ENCODE peak calls at places on chromosomes 6 and 20, in nine cellular contexts. One of them, this sample, is unnamed.

GRCh38 chr6:55868910-55869479 is 6.4 kb downstream of the BMP5 start:
- DNase-seq in T-helper 9 cell: no peak
- DNase-seq in CD8-positive, alpha-beta T cell: no peak
- DNase-seq in fibroblast of pulmonary artery: no peak
- DNase-seq in naive thymus-derived CD8-positive, alpha-beta T cell: no peak
- DNase-seq in HEK293T: peak; percentile 18
- DNase-seq in mesendoderm: no peak
- DNase-seq in iris pigment epithelial cell: peak; percentile 53
- DNase-seq in neural crest cell: no peak
- DNase-seq in this sample: no peak

GRCh38 chr20:3181270-3181669 is 7.9 kb upstream of the LZTS3 start:
- DNase-seq in T-helper 9 cell: no peak
- DNase-seq in CD8-positive, alpha-beta T cell: no peak
- DNase-seq in fibroblast of pulmonary artery: no peak
- DNase-seq in naive thymus-derived CD8-positive, alpha-beta T cell: no peak
- DNase-seq in HEK293T: no peak
- DNase-seq in mesendoderm: no peak
- DNase-seq in iris pigment epithelial cell: no peak
- DNase-seq in neural crest cell: no peak
- DNase-seq in this sample: no peak

GRCh38 chr20:61959301-61959700 is 106.4 kb downstream of the TAF4 start:
- DNase-seq in T-helper 9 cell: no peak
- DNase-seq in CD8-positive, alpha-beta T cell: no peak
- DNase-seq in fibroblast of pulmonary artery: no peak
- DNase-seq in naive thymus-derived CD8-positive, alpha-beta T cell: no peak
- DNase-seq in HEK293T: no peak
- DNase-seq in mesendoderm: peak; percentile 62
- DNase-seq in iris pigment epithelial cell: peak; percentile 15
- DNase-seq in neural crest cell: no peak
- DNase-seq in this sample: no peak

GRCh38 chr6:142958343-142958742 is 13.4 kb upstream of the HIVEP2 start:
- DNase-seq in T-helper 9 cell: no peak
- DNase-seq in CD8-positive, alpha-beta T cell: no peak
- DNase-seq in fibroblast of pulmonary artery: no peak
- DNase-seq in naive thymus-derived CD8-positive, alpha-beta T cell: no peak
- DNase-seq in HEK293T: no peak
- DNase-seq in mesendoderm: no peak
- DNase-seq in iris pigment epithelial cell: no peak
- DNase-seq in neural crest cell: no peak
- DNase-seq in this sample: no peak

GRCh38 chr6:17851720-17852161 is 135.7 kb downstream of the KIF13A start:
- DNase-seq in T-helper 9 cell: no peak
- DNase-seq in CD8-positive, alpha-beta T cell: no peak
- DNase-seq in fibroblast of pulmonary artery: peak; percentile 65
- DNase-seq in naive thymus-derived CD8-positive, alpha-beta T cell: no peak
- DNase-seq in HEK293T: no peak
- DNase-seq in mesendoderm: no peak
- DNase-seq in iris pigment epithelial cell: peak; percentile 75
- DNase-seq in neural crest cell: no peak
- DNase-seq in this sample: no peak

GRCh38 chr6:85368631-85369030 is 81.3 kb upstream of the NT5E start:
- DNase-seq in T-helper 9 cell: no peak
- DNase-seq in CD8-positive, alpha-beta T cell: no peak
- DNase-seq in fibroblast of pulmonary artery: no peak
- DNase-seq in naive thymus-derived CD8-positive, alpha-beta T cell: no peak
- DNase-seq in HEK293T: no peak
- DNase-seq in mesendoderm: no peak
- DNase-seq in iris pigment epithelial cell: peak; percentile 28
- DNase-seq in neural crest cell: no peak
- DNase-seq in this sample: no peak

GRCh38 chr6:111600588-111601440 is 4.9 kb downstream of the TRAF3IP2 start:
- DNase-seq in T-helper 9 cell: no peak
- DNase-seq in CD8-positive, alpha-beta T cell: no peak
- DNase-seq in fibroblast of pulmonary artery: no peak
- DNase-seq in naive thymus-derived CD8-positive, alpha-beta T cell: no peak
- DNase-seq in HEK293T: no peak
- DNase-seq in mesendoderm: no peak
- DNase-seq in iris pigment epithelial cell: no peak
- DNase-seq in neural crest cell: no peak
- DNase-seq in this sample: no peak

GRCh38 chr6:11425431-11425871 is 112.1 kb upstream of the TMEM170B start:
- DNase-seq in T-helper 9 cell: no peak
- DNase-seq in CD8-positive, alpha-beta T cell: no peak
- DNase-seq in fibroblast of pulmonary artery: no peak
- DNase-seq in naive thymus-derived CD8-positive, alpha-beta T cell: no peak
- DNase-seq in HEK293T: no peak
- DNase-seq in mesendoderm: peak; percentile 78
- DNase-seq in iris pigment epithelial cell: no peak
- DNase-seq in neural crest cell: no peak
- DNase-seq in this sample: no peak

GRCh38 chr20:5949943-5950270 is 426 bp downstream of the TRMT6 start:
- DNase-seq in T-helper 9 cell: no peak
- DNase-seq in CD8-positive, alpha-beta T cell: no peak
- DNase-seq in fibroblast of pulmonary artery: no peak
- DNase-seq in naive thymus-derived CD8-positive, alpha-beta T cell: no peak
- DNase-seq in HEK293T: peak; percentile 18
- DNase-seq in mesendoderm: no peak
- DNase-seq in iris pigment epithelial cell: no peak
- DNase-seq in neural crest cell: no peak
- DNase-seq in this sample: no peak

GRCh38 chr6:2917065-2917464 is 14.0 kb upstream of the SERPINB9 start:
- DNase-seq in T-helper 9 cell: no peak
- DNase-seq in CD8-positive, alpha-beta T cell: no peak
- DNase-seq in fibroblast of pulmonary artery: no peak
- DNase-seq in naive thymus-derived CD8-positive, alpha-beta T cell: no peak
- DNase-seq in HEK293T: no peak
- DNase-seq in mesendoderm: peak; percentile 50
- DNase-seq in iris pigment epithelial cell: no peak
- DNase-seq in neural crest cell: no peak
- DNase-seq in this sample: no peak

GRCh38 chr6:161429921-161430490 is 156.1 kb upstream of the AGPAT4 start:
- DNase-seq in T-helper 9 cell: no peak
- DNase-seq in CD8-positive, alpha-beta T cell: no peak
- DNase-seq in fibroblast of pulmonary artery: peak; percentile 43
- DNase-seq in naive thymus-derived CD8-positive, alpha-beta T cell: no peak
- DNase-seq in HEK293T: no peak
- DNase-seq in mesendoderm: no peak
- DNase-seq in iris pigment epithelial cell: no peak
- DNase-seq in neural crest cell: no peak
- DNase-seq in this sample: no peak

GRCh38 chr6:19492631-19493030 is 344.5 kb upstream of the ID4 start:
- DNase-seq in T-helper 9 cell: no peak
- DNase-seq in CD8-positive, alpha-beta T cell: no peak
- DNase-seq in fibroblast of pulmonary artery: no peak
- DNase-seq in naive thymus-derived CD8-positive, alpha-beta T cell: no peak
- DNase-seq in HEK293T: no peak
- DNase-seq in mesendoderm: no peak
- DNase-seq in iris pigment epithelial cell: no peak
- DNase-seq in neural crest cell: no peak
- DNase-seq in this sample: no peak

GRCh38 chr6:144077881-144078280 is 17.5 kb downstream of the SF3B5 start:
- DNase-seq in T-helper 9 cell: no peak
- DNase-seq in CD8-positive, alpha-beta T cell: no peak
- DNase-seq in fibroblast of pulmonary artery: no peak
- DNase-seq in naive thymus-derived CD8-positive, alpha-beta T cell: no peak
- DNase-seq in HEK293T: no peak
- DNase-seq in mesendoderm: no peak
- DNase-seq in iris pigment epithelial cell: no peak
- DNase-seq in neural crest cell: no peak
- DNase-seq in this sample: no peak

GRCh38 chr6:43856005-43856765 is 86.2 kb downstream of the VEGFA start:
- DNase-seq in T-helper 9 cell: no peak
- DNase-seq in CD8-positive, alpha-beta T cell: no peak
- DNase-seq in fibroblast of pulmonary artery: peak; percentile 35
- DNase-seq in naive thymus-derived CD8-positive, alpha-beta T cell: no peak
- DNase-seq in HEK293T: peak; percentile 51
- DNase-seq in mesendoderm: peak; percentile 76
- DNase-seq in iris pigment epithelial cell: peak; percentile 44
- DNase-seq in neural crest cell: no peak
- DNase-seq in this sample: no peak

GRCh38 chr6:146028250-146028789 is 542 bp upstream of the GRM1 start:
- DNase-seq in T-helper 9 cell: peak; percentile 23
- DNase-seq in CD8-positive, alpha-beta T cell: peak; percentile 30
- DNase-seq in fibroblast of pulmonary artery: peak; percentile 67
- DNase-seq in naive thymus-derived CD8-positive, alpha-beta T cell: peak; percentile 8
- DNase-seq in HEK293T: peak; percentile 85
- DNase-seq in mesendoderm: peak; percentile 75
- DNase-seq in iris pigment epithelial cell: peak; percentile 55
- DNase-seq in neural crest cell: peak; percentile 80
- DNase-seq in this sample: peak; percentile 1

GRCh38 chr20:38293490-38294333 is 10.2 kb upstream of the BPI start:
- DNase-seq in T-helper 9 cell: no peak
- DNase-seq in CD8-positive, alpha-beta T cell: no peak
- DNase-seq in fibroblast of pulmonary artery: no peak
- DNase-seq in naive thymus-derived CD8-positive, alpha-beta T cell: no peak
- DNase-seq in HEK293T: no peak
- DNase-seq in mesendoderm: peak; percentile 62
- DNase-seq in iris pigment epithelial cell: no peak
- DNase-seq in neural crest cell: no peak
- DNase-seq in this sample: no peak

GRCh38 chr20:4563031-4563430 is 158.7 kb upstream of the PRND start:
- DNase-seq in T-helper 9 cell: no peak
- DNase-seq in CD8-positive, alpha-beta T cell: no peak
- DNase-seq in fibroblast of pulmonary artery: no peak
- DNase-seq in naive thymus-derived CD8-positive, alpha-beta T cell: no peak
- DNase-seq in HEK293T: no peak
- DNase-seq in mesendoderm: no peak
- DNase-seq in iris pigment epithelial cell: no peak
- DNase-seq in neural crest cell: no peak
- DNase-seq in this sample: no peak

GRCh38 chr6:56837322-56837894 is 117.5 kb upstream of the BEND6 start:
- DNase-seq in T-helper 9 cell: no peak
- DNase-seq in CD8-positive, alpha-beta T cell: no peak
- DNase-seq in fibroblast of pulmonary artery: no peak
- DNase-seq in naive thymus-derived CD8-positive, alpha-beta T cell: no peak
- DNase-seq in HEK293T: no peak
- DNase-seq in mesendoderm: no peak
- DNase-seq in iris pigment epithelial cell: no peak
- DNase-seq in neural crest cell: no peak
- DNase-seq in this sample: no peak